ENCODE peak calls at places on chromosomes 7 and 10, in nine cellular contexts. U, P, R, F, M, C, Q, A and W are unnamed samples.

GRCh38 chr7:75049817-75050216 is 23.8 kb downstream of the RCC1L start:
- DNase-seq in U (no peak), P (no peak), R (no peak), F (no peak), M (no peak), C (no peak), Q (no peak), A (no peak), W (no peak)

GRCh38 chr7:156566812-156567549 is 73.6 kb upstream of the RNF32 start:
- DNase-seq in U (no peak), P (no peak), R (no peak), F (no peak), M (no peak), C (no peak), Q (no peak), A (no peak), W (no peak)

GRCh38 chr7:72391821-72392377 is 20.2 kb downstream of the CALN1 start:
- DNase-seq in U (no peak), P (no peak), R (no peak), F (no peak), M (no peak), C (no peak), Q (no peak), A (no peak), W (no peak)

GRCh38 chr7:139767561-139767982 is 10.2 kb downstream of the HIPK2 start:
- DNase-seq in U (no peak), P (no peak), R (no peak), F (no peak), M (peak), C (no peak), Q (no peak), A (no peak), W (no peak)

GRCh38 chr7:91034459-91035368 is 229.5 kb upstream of the FZD1 start:
- DNase-seq in U (peak), P (peak), R (peak), F (peak), M (peak), C (peak), Q (no peak), A (peak), W (peak)

GRCh38 chr10:24691113-24691512 is 32.6 kb downstream of the ARHGAP21 start:
- DNase-seq in U (peak), P (no peak), R (peak), F (no peak), M (peak), C (no peak), Q (no peak), A (no peak), W (peak)

GRCh38 chr7:120273476-120273975 is 551 bp downstream of the KCND2 start:
- DNase-seq in U (no peak), P (no peak), R (peak), F (peak), M (peak), C (no peak), Q (peak), A (peak), W (no peak)

GRCh38 chr7:98212532-98213041 is 1.3 kb downstream of the BHLHA15 start:
- DNase-seq in U (no peak), P (no peak), R (no peak), F (no peak), M (no peak), C (no peak), Q (no peak), A (no peak), W (no peak)

GRCh38 chr7:37921340-37921805 is 933 bp downstream of the EPDR1 start:
- DNase-seq in U (peak), P (peak), R (peak), F (peak), M (no peak), C (no peak), Q (peak), A (peak), W (no peak)

GRCh38 chr10:47402681-47403301 is 18.7 kb upstream of the ZNF488 start:
- DNase-seq in U (peak), P (peak), R (peak), F (peak), M (peak), C (peak), Q (peak), A (peak), W (peak)

GRCh38 chr7:71488308-71488707 is 356.4 kb downstream of the GALNT17 start:
- DNase-seq in U (peak), P (no peak), R (no peak), F (no peak), M (peak), C (no peak), Q (peak), A (no peak), W (no peak)

GRCh38 chr7:42189535-42189934 is 47.5 kb downstream of the GLI3 start:
- DNase-seq in U (no peak), P (no peak), R (peak), F (no peak), M (peak), C (no peak), Q (peak), A (no peak), W (no peak)

GRCh38 chr10:80471715-80472233 is 17.7 kb downstream of the TSPAN14 start:
- DNase-seq in U (no peak), P (no peak), R (no peak), F (no peak), M (no peak), C (no peak), Q (no peak), A (no peak), W (no peak)

GRCh38 chr10:79944428-79945395 is 4.2 kb downstream of the SFTPD start:
- DNase-seq in U (no peak), P (no peak), R (no peak), F (no peak), M (no peak), C (no peak), Q (no peak), A (no peak), W (no peak)

GRCh38 chr10:113127285-113128283 is 177.5 kb downstream of the TCF7L2 start:
- DNase-seq in U (no peak), P (no peak), R (no peak), F (no peak), M (peak), C (no peak), Q (no peak), A (no peak), W (no peak)

GRCh38 chr10:44958897-44959242 is 732 bp upstream of the RASSF4 start:
- DNase-seq in U (no peak), P (no peak), R (no peak), F (no peak), M (no peak), C (no peak), Q (no peak), A (no peak), W (no peak)

GRCh38 chr10:29916669-29917068 is 142.7 kb downstream of the JCAD start:
- DNase-seq in U (no peak), P (no peak), R (no peak), F (no peak), M (no peak), C (no peak), Q (no peak), A (no peak), W (no peak)

GRCh38 chr7:128993419-128993818 is 55.7 kb downstream of the IRF5 start:
- DNase-seq in U (no peak), P (no peak), R (no peak), F (no peak), M (no peak), C (no peak), Q (no peak), A (no peak), W (no peak)

GRCh38 chr7:137337902-137338301 is 5.6 kb downstream of the PTN start:
- DNase-seq in U (no peak), P (no peak), R (no peak), F (no peak), M (no peak), C (no peak), Q (no peak), A (peak), W (no peak)

GRCh38 chr7:73865738-73866445 is 4.9 kb downstream of the TMEM270 start:
- DNase-seq in U (peak), P (no peak), R (peak), F (peak), M (peak), C (no peak), Q (peak), A (peak), W (peak)
- TF ChIP-seq CTCF in U (peak), P (peak), R (peak), F (peak), M (peak), C (peak), Q (peak), A (peak), W (peak)

GRCh38 chr7:151062111-151062398 is 2.7 kb downstream of the SLC4A2 start:
- DNase-seq in U (no peak), P (no peak), R (no peak), F (no peak), M (no peak), C (no peak), Q (no peak), A (no peak), W (no peak)
- H3K4me3 ChIP-seq in U (peak), P (no peak), R (no peak), F (no peak), M (no peak), C (peak), Q (peak), A (peak), W (peak)

GRCh38 chr10:109953745-109954144 is 30.4 kb upstream of the XPNPEP1 start:
- DNase-seq in U (no peak), P (no peak), R (no peak), F (no peak), M (peak), C (no peak), Q (no peak), A (no peak), W (peak)
- TF ChIP-seq CTCF in U (no peak), P (no peak), R (no peak), F (no peak), M (no peak), C (no peak), Q (no peak), A (no peak), W (no peak)

DNA sequence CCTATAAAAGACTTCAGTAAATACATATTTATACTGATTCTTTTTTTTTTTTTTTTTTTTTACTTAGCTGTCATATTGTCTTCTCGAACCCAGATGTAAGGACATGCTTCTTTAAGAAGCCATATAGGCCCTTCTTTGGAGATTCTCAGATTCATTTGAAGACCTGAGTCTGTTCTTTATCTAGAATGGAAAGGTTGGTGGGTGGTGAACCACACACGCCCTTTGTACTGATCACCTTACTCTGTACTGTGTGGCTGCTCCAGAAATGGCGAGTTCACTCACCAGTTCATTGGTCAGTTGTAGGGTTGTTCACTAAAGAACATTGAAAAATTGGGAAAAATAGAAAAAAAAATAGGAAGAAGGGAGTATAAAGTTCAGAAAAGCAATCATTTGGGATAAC is 32.5 kb downstream of the LANCL2 start:
- DNase-seq in U (no peak), P (no peak), R (no peak), F (no peak), M (no peak), C (no peak), Q (no peak), A (no peak), W (no peak)
- H3K4me3 ChIP-seq in U (no peak), P (no peak), R (no peak), F (no peak), M (no peak), C (no peak), Q (no peak), A (no peak), W (no peak)

GRCh38 chr10:124533266-124533665 is 71.6 kb downstream of the LHPP start:
- DNase-seq in U (no peak), P (no peak), R (no peak), F (no peak), M (no peak), C (no peak), Q (no peak), A (no peak), W (no peak)

GRCh38 chr10:124534821-124535601 is 73.4 kb downstream of the LHPP start:
- DNase-seq in U (no peak), P (no peak), R (no peak), F (no peak), M (no peak), C (no peak), Q (no peak), A (no peak), W (no peak)

GRCh38 chr10:124535731-124536495 is 74.3 kb downstream of the LHPP start:
- DNase-seq in U (no peak), P (no peak), R (no peak), F (no peak), M (no peak), C (no peak), Q (no peak), A (peak), W (no peak)

GRCh38 chr10:124532788-124533187 is 71.2 kb downstream of the LHPP start:
- DNase-seq in U (no peak), P (no peak), R (no peak), F (no peak), M (no peak), C (no peak), Q (no peak), A (no peak), W (no peak)

GRCh38 chr10:124534231-124534798 is 72.7 kb downstream of the LHPP start:
- DNase-seq in U (no peak), P (no peak), R (no peak), F (no peak), M (peak), C (no peak), Q (no peak), A (peak), W (peak)
- TF ChIP-seq CTCF in U (peak), P (peak), R (no peak), F (peak), M (peak), C (peak), Q (no peak), A (peak), W (peak)